ENCODE peak calls at places on chromosome 9, in seven cellular contexts. One of them, this sample, is unnamed.

GRCh38 chr9:128863647-128864046 is 18.1 kb downstream of the KYAT1 start:
- DNase-seq in SK-N-SH: peak
- DNase-seq in K562: peak
- DNase-seq in GM12878: peak
- DNase-seq in H1: peak
- DNase-seq in HepG2: peak
- DNase-seq in HCT116: peak
- DNase-seq in this sample: no peak

GRCh38 chr9:93143830-93144530 is 9.9 kb upstream of the NINJ1 start:
- DNase-seq in SK-N-SH: peak
- DNase-seq in K562: no peak
- DNase-seq in HCT116: no peak
- DNase-seq in H1: no peak
- DNase-seq in GM12878: no peak
- DNase-seq in HepG2: no peak
- DNase-seq in this sample: no peak

GRCh38 chr9:111020594-111020993 is 17.7 kb downstream of the LPAR1 start:
- DNase-seq in HCT116: no peak
- DNase-seq in H1: no peak
- DNase-seq in HepG2: no peak
- DNase-seq in GM12878: no peak
- DNase-seq in K562: no peak
- DNase-seq in SK-N-SH: no peak
- DNase-seq in this sample: peak

GRCh38 chr9:93009337-93010015 is 49.0 kb upstream of the SUSD3 start:
- DNase-seq in GM12878: no peak
- DNase-seq in SK-N-SH: peak
- DNase-seq in K562: no peak
- DNase-seq in HCT116: no peak
- DNase-seq in HepG2: no peak
- DNase-seq in H1: no peak
- DNase-seq in this sample: no peak

GRCh38 chr9:36729902-36730301 is 157.2 kb downstream of the MELK start:
- DNase-seq in HepG2: no peak
- DNase-seq in K562: no peak
- DNase-seq in H1: no peak
- DNase-seq in GM12878: no peak
- DNase-seq in SK-N-SH: no peak
- DNase-seq in HCT116: no peak
- DNase-seq in this sample: peak

GRCh38 chr9:98708103-98708932 is 417 bp downstream of the GABBR2 start:
- DNase-seq in K562: no peak
- DNase-seq in HCT116: no peak
- DNase-seq in HepG2: no peak
- DNase-seq in GM12878: no peak
- DNase-seq in SK-N-SH: peak
- DNase-seq in H1: no peak
- DNase-seq in this sample: no peak

GRCh38 chr9:128556915-128557634 is 4.7 kb downstream of the SPTAN1 start:
- DNase-seq in H1: no peak
- DNase-seq in HepG2: peak
- DNase-seq in SK-N-SH: no peak
- DNase-seq in HCT116: no peak
- DNase-seq in K562: no peak
- DNase-seq in GM12878: no peak
- DNase-seq in this sample: no peak

GRCh38 chr9:125380406-125380805 is 118.8 kb downstream of the GAPVD1 start:
- DNase-seq in SK-N-SH: no peak
- DNase-seq in GM12878: no peak
- DNase-seq in HepG2: no peak
- DNase-seq in HCT116: no peak
- DNase-seq in K562: no peak
- DNase-seq in H1: no peak
- DNase-seq in this sample: no peak

GRCh38 chr9:92795000-92795399 is 30.4 kb upstream of the BICD2 start:
- DNase-seq in HepG2: no peak
- DNase-seq in SK-N-SH: no peak
- DNase-seq in GM12878: no peak
- DNase-seq in HCT116: no peak
- DNase-seq in K562: no peak
- DNase-seq in H1: no peak
- DNase-seq in this sample: no peak

GRCh38 chr9:11064853-11065252 is 452.1 kb upstream of the PTPRD start:
- DNase-seq in GM12878: no peak
- DNase-seq in K562: peak
- DNase-seq in H1: no peak
- DNase-seq in SK-N-SH: peak
- DNase-seq in HepG2: peak
- DNase-seq in HCT116: no peak
- DNase-seq in this sample: peak

GRCh38 chr9:5817776-5818336 is 15.1 kb downstream of the ERMP1 start:
- DNase-seq in SK-N-SH: no peak
- DNase-seq in HCT116: peak
- DNase-seq in K562: no peak
- DNase-seq in HepG2: peak
- DNase-seq in H1: no peak
- DNase-seq in GM12878: no peak
- DNase-seq in this sample: no peak

GRCh38 chr9:98808879-98809278 is 1.4 kb downstream of the GALNT12 start:
- DNase-seq in H1: no peak
- DNase-seq in K562: no peak
- DNase-seq in HepG2: no peak
- DNase-seq in GM12878: no peak
- DNase-seq in SK-N-SH: no peak
- DNase-seq in HCT116: no peak
- DNase-seq in this sample: no peak

GRCh38 chr9:21677834-21678233 is 124.6 kb upstream of the MTAP start:
- DNase-seq in HepG2: no peak
- DNase-seq in SK-N-SH: no peak
- DNase-seq in HCT116: peak
- DNase-seq in K562: no peak
- DNase-seq in GM12878: no peak
- DNase-seq in H1: no peak
- DNase-seq in this sample: no peak

GRCh38 chr9:86035827-86036440 is 63.4 kb downstream of the GOLM1 start:
- DNase-seq in HCT116: no peak
- DNase-seq in H1: no peak
- DNase-seq in GM12878: no peak
- DNase-seq in HepG2: no peak
- DNase-seq in SK-N-SH: no peak
- DNase-seq in K562: no peak
- DNase-seq in this sample: no peak

GRCh38 chr9:86040281-86041155 is 58.8 kb downstream of the GOLM1 start:
- DNase-seq in HCT116: no peak
- DNase-seq in K562: no peak
- DNase-seq in SK-N-SH: no peak
- DNase-seq in HepG2: no peak
- DNase-seq in GM12878: no peak
- DNase-seq in H1: no peak
- DNase-seq in this sample: no peak

GRCh38 chr9:86036555-86036954 is 62.8 kb downstream of the GOLM1 start:
- DNase-seq in K562: no peak
- DNase-seq in SK-N-SH: no peak
- DNase-seq in HCT116: no peak
- DNase-seq in HepG2: no peak
- DNase-seq in GM12878: no peak
- DNase-seq in H1: no peak
- DNase-seq in this sample: no peak

GRCh38 chr9:86034863-86035734 is 64.3 kb downstream of the GOLM1 start:
- DNase-seq in HCT116: peak
- DNase-seq in H1: peak
- DNase-seq in HepG2: peak
- DNase-seq in K562: peak
- DNase-seq in SK-N-SH: peak
- DNase-seq in GM12878: no peak
- DNase-seq in this sample: peak
- TF ChIP-seq JUND in HCT116: no peak
- TF ChIP-seq JUND in H1: no peak
- TF ChIP-seq JUND in HepG2: no peak
- TF ChIP-seq JUND in K562: no peak
- TF ChIP-seq JUND in SK-N-SH: no peak
- TF ChIP-seq JUND in GM12878: no peak
- TF ChIP-seq JUND in this sample: no peak

DNA sequence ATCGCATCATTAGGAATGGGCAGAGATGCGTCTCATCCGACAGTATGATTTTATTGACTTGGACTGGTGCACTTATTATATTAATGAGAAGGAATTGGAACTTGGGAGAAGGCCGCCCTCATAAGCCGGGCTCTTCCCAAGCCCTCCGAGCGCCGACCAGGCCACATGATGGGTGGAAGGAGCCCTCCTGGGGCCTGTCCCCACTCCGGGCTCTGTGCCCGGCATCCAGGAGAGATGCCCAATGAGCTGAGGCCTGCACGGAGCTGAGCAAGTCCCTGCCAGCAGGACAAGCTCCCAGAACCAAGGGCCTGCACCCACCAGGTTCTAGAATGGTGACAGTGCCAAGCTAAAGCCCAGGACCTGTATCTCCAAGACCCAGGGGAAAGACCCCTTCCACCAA is 71.6 kb downstream of the NEK6 start:
- DNase-seq in HepG2: no peak
- DNase-seq in K562: no peak
- DNase-seq in GM12878: no peak
- DNase-seq in SK-N-SH: no peak
- DNase-seq in H1: no peak
- DNase-seq in HCT116: no peak
- DNase-seq in this sample: no peak
- TF ChIP-seq JUND in HepG2: no peak
- TF ChIP-seq JUND in K562: no peak
- TF ChIP-seq JUND in GM12878: no peak
- TF ChIP-seq JUND in SK-N-SH: no peak
- TF ChIP-seq JUND in H1: no peak
- TF ChIP-seq JUND in HCT116: no peak
- TF ChIP-seq JUND in this sample: no peak

DNA sequence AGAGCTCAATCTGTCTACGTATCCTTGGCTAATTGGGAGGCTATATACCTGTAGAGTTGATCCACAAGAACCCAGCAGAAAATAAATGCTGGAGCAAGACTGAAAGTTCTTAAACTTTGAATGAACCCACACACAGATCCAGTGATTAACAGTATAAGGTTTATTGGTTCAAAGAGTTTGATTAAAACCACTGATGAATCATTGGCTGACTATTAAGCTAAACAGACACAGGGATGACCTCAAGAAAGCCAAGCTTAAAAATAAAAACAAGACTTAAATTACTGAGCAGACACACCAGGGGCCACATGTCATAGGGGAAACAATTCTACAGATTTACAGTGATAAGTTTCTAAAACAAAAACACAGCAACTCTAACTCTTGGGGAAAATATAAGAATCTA is 163.6 kb downstream of the SPATA31D1 start:
- DNase-seq in K562: no peak
- DNase-seq in GM12878: no peak
- DNase-seq in HCT116: no peak
- DNase-seq in SK-N-SH: no peak
- DNase-seq in HepG2: no peak
- DNase-seq in H1: no peak
- DNase-seq in this sample: no peak
- TF ChIP-seq JUND in K562: no peak
- TF ChIP-seq JUND in GM12878: no peak
- TF ChIP-seq JUND in HCT116: no peak
- TF ChIP-seq JUND in SK-N-SH: no peak
- TF ChIP-seq JUND in HepG2: no peak
- TF ChIP-seq JUND in H1: no peak
- TF ChIP-seq JUND in this sample: no peak

DNA sequence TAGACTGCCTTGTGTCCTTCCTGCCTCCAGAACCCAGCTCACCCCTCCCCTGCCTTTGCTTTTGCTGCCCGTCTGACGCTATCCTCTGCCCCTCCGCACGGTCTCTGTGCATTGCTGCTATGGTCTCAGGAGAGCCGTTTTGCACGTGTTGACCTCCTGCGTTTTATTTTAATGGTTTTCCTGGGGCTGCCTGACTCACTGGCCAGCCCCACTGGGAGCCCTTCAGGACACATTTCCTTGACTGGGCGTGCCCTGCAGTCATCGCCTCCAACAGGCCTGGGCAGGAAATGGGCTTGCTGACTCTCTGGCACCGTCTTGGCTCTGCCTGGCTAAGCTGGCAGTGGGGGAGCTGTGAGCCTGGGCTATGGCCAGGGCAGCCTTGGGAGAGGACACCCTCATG is 17.9 kb upstream of the ASS1 start:
- DNase-seq in HepG2: no peak
- DNase-seq in GM12878: no peak
- DNase-seq in K562: no peak
- DNase-seq in H1: no peak
- DNase-seq in HCT116: no peak
- DNase-seq in SK-N-SH: no peak
- DNase-seq in this sample: no peak
- TF ChIP-seq JUND in HepG2: no peak
- TF ChIP-seq JUND in GM12878: no peak
- TF ChIP-seq JUND in K562: no peak
- TF ChIP-seq JUND in H1: no peak
- TF ChIP-seq JUND in HCT116: no peak
- TF ChIP-seq JUND in SK-N-SH: no peak
- TF ChIP-seq JUND in this sample: no peak

GRCh38 chr9:83304686-83305085 is 233.5 kb downstream of the FRMD3 start:
- DNase-seq in HepG2: no peak
- DNase-seq in H1: no peak
- DNase-seq in SK-N-SH: peak
- DNase-seq in HCT116: no peak
- DNase-seq in K562: no peak
- DNase-seq in GM12878: no peak
- DNase-seq in this sample: no peak
- TF ChIP-seq JUND in HepG2: no peak
- TF ChIP-seq JUND in H1: no peak
- TF ChIP-seq JUND in SK-N-SH: no peak
- TF ChIP-seq JUND in HCT116: no peak
- TF ChIP-seq JUND in K562: no peak
- TF ChIP-seq JUND in GM12878: no peak
- TF ChIP-seq JUND in this sample: no peak